ENCODE peak calls at places on chromosomes 4 and X, in six cellular contexts. One of them, this sample, is unnamed.

GRCh38 chr4:132195181-132195580 is 953.9 kb upstream of the PCDH10 start:
- DNase-seq in fibroblast of mammary gland: peak
- DNase-seq in GM10248: no peak
- DNase-seq in SK-N-SH: no peak
- DNase-seq in immature natural killer cell: no peak
- DNase-seq in GM04504: no peak
- DNase-seq in this sample: no peak

GRCh38 chrX:154332561-154332960 is 37.0 kb downstream of the TKTL1 start:
- DNase-seq in GM04504: no peak
- DNase-seq in immature natural killer cell: no peak
- DNase-seq in SK-N-SH: no peak
- DNase-seq in GM10248: no peak
- DNase-seq in fibroblast of mammary gland: no peak
- DNase-seq in this sample: no peak

GRCh38 chr4:15457401-15458201 is 12.1 kb upstream of the CC2D2A start:
- DNase-seq in immature natural killer cell: peak
- DNase-seq in GM10248: peak
- DNase-seq in fibroblast of mammary gland: peak
- DNase-seq in GM04504: no peak
- DNase-seq in SK-N-SH: peak
- DNase-seq in this sample: no peak

GRCh38 chrX:84175943-84176342 is 12.1 kb downstream of the RPS6KA6 start:
- DNase-seq in SK-N-SH: no peak
- DNase-seq in immature natural killer cell: no peak
- DNase-seq in GM04504: no peak
- DNase-seq in fibroblast of mammary gland: no peak
- DNase-seq in GM10248: no peak
- DNase-seq in this sample: no peak

GRCh38 chrX:152833378-152833777 is 2.5 kb downstream of the NSDHL start:
- DNase-seq in immature natural killer cell: no peak
- DNase-seq in SK-N-SH: no peak
- DNase-seq in GM10248: no peak
- DNase-seq in GM04504: no peak
- DNase-seq in fibroblast of mammary gland: no peak
- DNase-seq in this sample: no peak

GRCh38 chr4:101393256-101393655 is 45.9 kb upstream of the PPP3CA start:
- DNase-seq in GM10248: no peak
- DNase-seq in SK-N-SH: no peak
- DNase-seq in GM04504: peak
- DNase-seq in fibroblast of mammary gland: peak
- DNase-seq in immature natural killer cell: no peak
- DNase-seq in this sample: no peak

GRCh38 chr4:125520258-125520990 is 205.7 kb downstream of the FAT4 start:
- DNase-seq in SK-N-SH: no peak
- DNase-seq in fibroblast of mammary gland: no peak
- DNase-seq in GM04504: no peak
- DNase-seq in GM10248: no peak
- DNase-seq in immature natural killer cell: no peak
- DNase-seq in this sample: no peak

GRCh38 chrX:10505726-10506125 is 114.7 kb downstream of the MID1 start:
- DNase-seq in GM10248: no peak
- DNase-seq in fibroblast of mammary gland: no peak
- DNase-seq in immature natural killer cell: no peak
- DNase-seq in GM04504: no peak
- DNase-seq in SK-N-SH: no peak
- DNase-seq in this sample: no peak

GRCh38 chrX:4320436-4320947 is 607.0 kb upstream of the PRKX start:
- DNase-seq in GM04504: no peak
- DNase-seq in GM10248: no peak
- DNase-seq in SK-N-SH: no peak
- DNase-seq in fibroblast of mammary gland: no peak
- DNase-seq in immature natural killer cell: no peak
- DNase-seq in this sample: no peak

GRCh38 chrX:43870758-43871419 is 11.4 kb downstream of the MAOB start:
- DNase-seq in immature natural killer cell: no peak
- DNase-seq in SK-N-SH: no peak
- DNase-seq in fibroblast of mammary gland: no peak
- DNase-seq in GM10248: no peak
- DNase-seq in GM04504: no peak
- DNase-seq in this sample: no peak

GRCh38 chrX:149114001-149114400 is 391.1 kb downstream of the IDS start:
- DNase-seq in GM10248: no peak
- DNase-seq in SK-N-SH: no peak
- DNase-seq in fibroblast of mammary gland: no peak
- DNase-seq in immature natural killer cell: no peak
- DNase-seq in GM04504: no peak
- DNase-seq in this sample: no peak

GRCh38 chrX:39850630-39851152 is 247.1 kb downstream of the BCOR start:
- DNase-seq in fibroblast of mammary gland: peak
- DNase-seq in GM04504: peak
- DNase-seq in immature natural killer cell: no peak
- DNase-seq in GM10248: no peak
- DNase-seq in SK-N-SH: peak
- DNase-seq in this sample: no peak

GRCh38 chrX:40644821-40645358 is 2.5 kb downstream of the CXorf38 start:
- DNase-seq in SK-N-SH: peak
- DNase-seq in fibroblast of mammary gland: peak
- DNase-seq in immature natural killer cell: peak
- DNase-seq in GM10248: peak
- DNase-seq in GM04504: peak
- DNase-seq in this sample: peak

GRCh38 chr4:101835121-101835904 is 44.8 kb downstream of the BANK1 start:
- DNase-seq in GM04504: peak
- DNase-seq in fibroblast of mammary gland: peak
- DNase-seq in immature natural killer cell: no peak
- DNase-seq in GM10248: no peak
- DNase-seq in SK-N-SH: peak
- DNase-seq in this sample: peak

GRCh38 chr4:111040904-111041303 is 418.0 kb upstream of the PITX2 start:
- DNase-seq in fibroblast of mammary gland: no peak
- DNase-seq in SK-N-SH: no peak
- DNase-seq in GM10248: no peak
- DNase-seq in GM04504: no peak
- DNase-seq in immature natural killer cell: no peak
- DNase-seq in this sample: no peak

GRCh38 chr4:56463711-56464110 is 3.7 kb upstream of the SRP72 start:
- DNase-seq in GM10248: no peak
- DNase-seq in fibroblast of mammary gland: no peak
- DNase-seq in SK-N-SH: no peak
- DNase-seq in GM04504: no peak
- DNase-seq in immature natural killer cell: no peak
- DNase-seq in this sample: no peak

GRCh38 chrX:31333181-31333831 is 261.5 kb upstream of the FTHL17 start:
- DNase-seq in immature natural killer cell: no peak
- DNase-seq in SK-N-SH: no peak
- DNase-seq in GM10248: no peak
- DNase-seq in fibroblast of mammary gland: peak
- DNase-seq in GM04504: no peak
- DNase-seq in this sample: no peak

This sample was measured in stromal cell of bone marrow.